ENCODE peak calls at places on chromosomes 5 and 9, in five cellular contexts. T is heart right ventricle, N is left ventricle myocardium inferior, I is spleen, G is A549. Z is an unnamed sample.

GRCh38 chr5:78841767-78842166 is 143.3 kb downstream of the ARSB start:
- DNase-seq in T (no peak), N (no peak), I (no peak), G (no peak), Z (no peak)

GRCh38 chr5:33588654-33589372 is 148.0 kb downstream of the TARS1 start:
- DNase-seq in T (no peak), N (no peak), I (no peak), G (peak), Z (no peak)

GRCh38 chr9:108049671-108050494 is 560.3 kb upstream of the KLF4 start:
- DNase-seq in T (no peak), N (no peak), I (no peak), G (no peak), Z (no peak)

GRCh38 chr5:20466507-20466906 is 478.5 kb upstream of the CDH18 start:
- DNase-seq in T (no peak), N (no peak), I (no peak), G (no peak), Z (no peak)

GRCh38 chr9:108676344-108676743 is 179.4 kb downstream of the ACTL7B start:
- DNase-seq in T (no peak), N (no peak), I (no peak), G (no peak), Z (no peak)

GRCh38 chr5:97182571-97183099 is 412 bp downstream of the RIOK2 start:
- DNase-seq in T (no peak), N (no peak), I (no peak), G (no peak), Z (no peak)

GRCh38 chr5:169164481-169164925 is 136.4 kb downstream of the SLIT3 start:
- DNase-seq in T (peak), N (no peak), I (no peak), G (peak), Z (no peak)

GRCh38 chr5:168317521-168318147 is 26.2 kb downstream of the WWC1 start:
- DNase-seq in T (no peak), N (no peak), I (no peak), G (peak), Z (no peak)

GRCh38 chr5:179497636-179498365 is 52.6 kb upstream of the RUFY1 start:
- DNase-seq in T (no peak), N (no peak), I (no peak), G (no peak), Z (no peak)

GRCh38 chr9:107024193-107024592 is 161.2 kb downstream of the ZNF462 start:
- DNase-seq in T (no peak), N (no peak), I (no peak), G (no peak), Z (no peak)

GRCh38 chr9:112898872-112899281 is 8.2 kb upstream of the SLC46A2 start:
- DNase-seq in T (no peak), N (no peak), I (no peak), G (no peak), Z (no peak)

GRCh38 chr9:78167356-78167755 is 68.5 kb upstream of the CEP78 start:
- DNase-seq in T (no peak), N (no peak), I (no peak), G (no peak), Z (no peak)

GRCh38 chr5:94228791-94229190 is 389.6 kb downstream of the KIAA0825 start:
- DNase-seq in T (no peak), N (no peak), I (no peak), G (no peak), Z (no peak)

GRCh38 chr5:32332971-32333370 is 20.2 kb upstream of the MTMR12 start:
- DNase-seq in T (no peak), N (no peak), I (no peak), G (no peak), Z (no peak)

GRCh38 chr5:138178516-138179276 is at the start of the genes BRD8 and KIF20A:
- DNase-seq in T (peak), N (peak), I (peak), G (peak), Z (peak)

GRCh38 chr5:132965120-132965519 is 1.7 kb upstream of the AFF4 start:
- DNase-seq in T (no peak), N (no peak), I (no peak), G (no peak), Z (no peak)

GRCh38 chr9:112887377-112887776 is 3.3 kb downstream of the SLC46A2 start:
- DNase-seq in T (peak), N (no peak), I (no peak), G (no peak), Z (no peak)

GRCh38 chr9:93094294-93095204 is 1.5 kb upstream of the CARD19 start:
- DNase-seq in T (peak), N (peak), I (peak), G (no peak), Z (peak)

GRCh38 chr5:58958701-58959100 is 375.8 kb downstream of the RAB3C start:
- DNase-seq in T (no peak), N (no peak), I (no peak), G (no peak), Z (no peak)

GRCh38 chr9:31730398-31730797 is 654.0 kb upstream of the ACO1 start:
- DNase-seq in T (no peak), N (no peak), I (peak), G (no peak), Z (no peak)

GRCh38 chr9:94993141-94993820 is 266.8 kb downstream of the AOPEP start:
- DNase-seq in T (no peak), N (no peak), I (no peak), G (no peak), Z (no peak)

GRCh38 chr9:29211681-29212589 is 1638.7 kb upstream of the C9orf72 start:
- DNase-seq in T (no peak), N (no peak), I (no peak), G (peak), Z (peak)

GRCh38 chr9:97307500-97308163 is at the start of gene CCDC180:
- DNase-seq in T (peak), N (no peak), I (peak), G (no peak), Z (no peak)

GRCh38 chr9:129656795-129657390 is 8.6 kb upstream of the PRRX2 start:
- DNase-seq in T (no peak), N (no peak), I (no peak), G (peak), Z (no peak)

GRCh38 chr9:101309139-101309538 is 75.7 kb downstream of the BAAT start:
- DNase-seq in T (no peak), N (no peak), I (no peak), G (no peak), Z (no peak)

GRCh38 chr5:179310439-179311090 is 34.7 kb downstream of the ADAMTS2 start:
- DNase-seq in T (peak), N (no peak), I (peak), G (no peak), Z (peak)

GRCh38 chr5:90940227-90940995 is 381.8 kb downstream of the ADGRV1 start:
- DNase-seq in T (no peak), N (no peak), I (no peak), G (no peak), Z (no peak)

GRCh38 chr5:76794871-76795270 is 24.0 kb upstream of the F2RL1 start:
- DNase-seq in T (no peak), N (no peak), I (no peak), G (no peak), Z (no peak)

GRCh38 chr5:145887976-145888574 is 15.3 kb upstream of the GRXCR2 start:
- DNase-seq in T (no peak), N (no peak), I (no peak), G (peak), Z (no peak)

GRCh38 chr9:126626117-126627022 is 12.6 kb downstream of the LMX1B start:
- DNase-seq in T (no peak), N (no peak), I (no peak), G (no peak), Z (no peak)

GRCh38 chr5:69492391-69493234 is at the start of gene OCLN:
- DNase-seq in T (peak), N (no peak), I (peak), G (peak), Z (no peak)

GRCh38 chr5:172484664-172485063 is 30.3 kb upstream of the SH3PXD2B start:
- DNase-seq in T (no peak), N (no peak), I (peak), G (no peak), Z (peak)

DNA sequence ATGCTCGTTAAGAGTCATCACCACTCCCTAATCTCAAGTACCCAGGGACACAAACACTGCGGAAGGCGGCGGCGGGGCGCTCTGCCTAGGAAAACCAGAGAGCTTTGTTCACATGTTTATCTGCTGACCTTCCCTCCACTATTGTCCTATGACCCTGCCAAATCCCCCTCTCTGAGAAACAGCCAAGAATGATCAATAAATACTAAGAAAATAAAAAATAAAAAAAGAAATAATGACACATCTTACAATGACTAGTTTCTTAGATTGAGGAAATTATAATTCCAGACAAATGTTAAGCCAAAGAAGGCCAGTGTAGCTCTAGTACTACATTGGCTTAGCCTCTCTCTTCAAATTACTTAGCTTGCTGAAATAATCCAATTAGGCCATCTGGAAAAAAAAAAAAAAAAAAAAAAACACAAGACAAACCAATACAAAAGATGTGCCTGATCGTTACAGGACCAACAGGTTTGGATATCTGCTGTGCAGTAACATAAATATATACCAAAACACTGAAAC is 58.0 kb downstream of the ANXA2R start:
- DNase-seq in T (peak), N (no peak), I (no peak), G (no peak), Z (no peak)
- H3K27ac ChIP-seq in T (no peak), N (no peak), I (peak), G (peak), Z (no peak)

GRCh38 chr5:173671121-173671949 is 54.9 kb upstream of the BOD1 start:
- DNase-seq in T (peak), N (peak), I (no peak), G (no peak), Z (peak)
- H3K27ac ChIP-seq in T (peak), N (peak), I (no peak), G (peak), Z (no peak)

GRCh38 chr5:170337055-170337454 is 39.5 kb upstream of the LCP2 start:
- DNase-seq in T (no peak), N (no peak), I (no peak), G (no peak), Z (no peak)

GRCh38 chr5:170330568-170331054 is 33.0 kb upstream of the LCP2 start:
- DNase-seq in T (no peak), N (no peak), I (no peak), G (no peak), Z (no peak)

GRCh38 chr5:170332058-170332457 is 34.5 kb upstream of the LCP2 start:
- DNase-seq in T (no peak), N (no peak), I (no peak), G (no peak), Z (no peak)

GRCh38 chr5:170336065-170336464 is 38.5 kb upstream of the LCP2 start:
- DNase-seq in T (no peak), N (no peak), I (no peak), G (no peak), Z (no peak)

DNA sequence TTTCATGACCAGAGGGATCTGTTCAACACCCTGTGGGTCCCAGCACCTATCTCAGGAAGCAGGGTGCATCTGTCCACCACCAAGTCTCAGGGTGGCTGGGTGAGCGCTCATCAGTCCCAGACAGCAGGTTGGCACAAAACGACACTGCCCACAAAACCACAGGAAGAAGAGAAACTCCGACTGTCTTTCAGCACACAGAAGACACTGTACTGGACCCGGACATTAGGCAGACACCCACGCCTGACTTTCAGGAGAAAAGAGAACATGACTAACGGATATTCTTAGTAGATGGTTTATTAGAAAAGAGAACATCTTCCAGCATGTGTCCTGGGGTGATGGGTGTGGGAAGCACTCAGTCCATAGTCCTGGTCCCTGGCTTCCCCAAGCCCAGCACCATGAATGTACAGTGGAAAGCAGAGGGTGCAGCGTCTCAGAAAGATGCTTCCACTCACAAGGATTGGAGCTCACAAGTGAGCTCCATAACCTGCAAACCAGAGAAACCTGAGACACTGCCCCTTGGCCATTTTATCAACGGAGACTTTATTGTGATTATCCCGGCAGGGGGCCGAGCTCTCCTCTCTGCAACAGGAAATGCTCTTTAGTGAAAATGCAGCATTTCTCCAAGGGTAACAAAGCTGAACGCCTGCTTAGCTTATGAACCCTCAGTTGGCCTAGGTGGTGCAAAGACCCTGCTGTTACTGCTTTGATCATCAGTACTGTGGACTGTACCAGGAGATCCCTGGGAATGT is 35.8 kb upstream of the LCP2 start:
- DNase-seq in T (no peak), N (no peak), I (peak), G (no peak), Z (no peak)
- H3K27ac ChIP-seq in T (no peak), N (no peak), I (peak), G (no peak), Z (no peak)

DNA sequence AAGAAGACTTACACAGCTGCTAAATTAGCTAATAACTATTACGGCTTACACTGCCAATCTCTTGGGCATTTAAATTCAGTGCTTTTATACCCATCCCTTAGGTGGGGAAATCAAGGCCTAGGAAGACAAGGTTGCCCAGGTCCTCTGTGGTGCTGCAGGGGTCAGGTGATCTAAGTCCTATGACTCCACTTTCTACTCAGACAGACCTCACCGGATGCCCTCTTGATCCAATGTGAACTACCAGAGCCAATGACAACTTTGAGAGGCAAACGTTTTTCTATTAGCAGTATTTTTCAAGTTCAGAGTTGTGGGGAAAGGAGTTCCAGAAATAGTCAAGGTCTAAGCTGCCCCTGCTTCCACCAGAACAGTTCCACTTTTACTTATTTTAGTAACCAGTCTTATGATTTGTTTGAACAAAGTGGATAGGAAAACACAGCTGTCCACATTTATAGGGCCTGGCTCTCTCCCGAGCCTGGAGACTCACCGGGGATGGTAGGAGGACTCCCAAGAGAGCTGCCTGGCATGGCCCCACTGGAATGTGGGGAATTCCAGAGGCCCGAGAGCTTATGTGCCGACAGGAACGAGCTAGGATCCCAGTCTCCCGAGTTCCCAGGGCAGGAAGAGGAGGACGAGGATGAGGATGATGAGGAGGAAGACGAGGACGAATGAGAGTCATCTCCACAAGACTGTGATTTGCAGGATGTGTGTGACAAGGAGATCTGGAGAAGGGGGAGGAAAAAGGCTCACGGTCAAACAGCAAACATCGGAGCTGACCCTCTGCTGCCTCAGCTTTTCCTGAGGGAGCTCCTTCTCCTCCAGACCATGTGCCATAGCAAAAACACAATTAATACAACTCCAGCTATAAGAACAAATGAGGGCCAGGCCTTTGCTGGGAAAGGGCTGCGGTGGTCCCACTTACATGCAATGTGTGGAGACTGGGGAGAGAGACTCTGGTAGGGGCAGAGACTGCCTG is 16.7 kb downstream of the FAM193B start:
- DNase-seq in T (peak), N (peak), I (peak), G (peak), Z (peak)
- H3K27ac ChIP-seq in T (peak), N (peak), I (peak), G (peak), Z (no peak)

GRCh38 chr9:104108315-104108714 is 14.2 kb downstream of the SMC2 start:
- DNase-seq in T (no peak), N (no peak), I (no peak), G (no peak), Z (no peak)

GRCh38 chr9:104107799-104108198 is 13.7 kb downstream of the SMC2 start:
- DNase-seq in T (no peak), N (no peak), I (no peak), G (no peak), Z (no peak)

DNA sequence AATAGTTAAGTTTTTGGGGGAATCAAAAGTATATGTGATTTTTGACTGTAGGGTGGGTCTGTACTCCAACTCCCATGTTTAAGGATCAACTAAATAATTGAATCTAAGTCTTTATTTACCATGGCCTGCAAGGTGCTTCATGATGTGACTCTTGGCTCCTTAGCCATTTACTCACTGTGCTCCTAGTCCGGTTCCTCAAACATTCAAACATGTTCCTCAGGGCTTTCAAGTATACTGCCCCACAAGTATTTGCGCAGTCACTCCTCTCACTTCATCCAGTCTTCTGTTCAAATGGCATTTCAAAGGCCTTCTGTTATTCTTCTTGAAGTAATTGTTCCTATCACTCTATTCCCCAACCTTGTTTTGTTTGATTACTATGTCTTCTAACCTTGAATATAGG is 16.4 kb downstream of the SMC2 start:
- DNase-seq in T (no peak), N (no peak), I (no peak), G (no peak), Z (no peak)
- H3K27ac ChIP-seq in T (no peak), N (no peak), I (no peak), G (no peak), Z (no peak)

DNA sequence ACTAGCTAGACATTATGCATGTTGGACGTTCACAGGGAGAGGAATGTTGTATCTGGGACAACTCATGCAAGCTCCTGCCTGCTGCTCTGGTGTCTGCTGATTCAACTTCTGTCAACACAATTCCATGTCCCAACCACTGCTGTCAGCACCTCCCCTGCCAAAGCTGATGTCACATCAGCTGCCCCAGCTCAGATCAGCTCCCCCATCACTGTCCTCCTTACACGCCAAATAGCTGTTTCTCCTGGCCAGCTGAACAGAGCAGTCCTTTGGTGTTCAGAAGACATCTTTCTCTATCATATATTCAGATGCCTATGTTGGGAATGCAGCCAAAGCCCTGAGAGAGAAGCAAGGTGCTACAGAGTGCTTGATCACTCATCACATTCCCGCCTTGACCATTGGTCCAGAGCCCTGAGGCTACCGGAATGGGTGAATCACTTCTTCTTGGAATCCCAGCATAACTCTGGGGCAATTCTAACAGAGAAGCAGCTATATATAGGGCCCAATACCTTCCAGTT is 223.4 kb downstream of the SEC61B start:
- DNase-seq in T (peak), N (peak), I (no peak), G (peak), Z (peak)
- H3K27ac ChIP-seq in T (peak), N (peak), I (no peak), G (no peak), Z (no peak)

GRCh38 chr5:2740051-2740848 is 11.2 kb downstream of the IRX2 start:
- DNase-seq in T (no peak), N (no peak), I (peak), G (no peak), Z (no peak)

GRCh38 chr5:2740849-2741555 is 10.5 kb downstream of the IRX2 start:
- DNase-seq in T (no peak), N (no peak), I (peak), G (no peak), Z (no peak)

GRCh38 chr5:2738700-2739359 is 12.6 kb downstream of the IRX2 start:
- DNase-seq in T (no peak), N (no peak), I (no peak), G (no peak), Z (no peak)

GRCh38 chr5:2738156-2738699 is 13.2 kb downstream of the IRX2 start:
- DNase-seq in T (no peak), N (no peak), I (no peak), G (no peak), Z (no peak)

GRCh38 chr5:2739360-2740050 is 12.0 kb downstream of the IRX2 start:
- DNase-seq in T (no peak), N (no peak), I (peak), G (no peak), Z (no peak)
- H3K27ac ChIP-seq in T (no peak), N (no peak), I (no peak), G (peak), Z (no peak)

DNA sequence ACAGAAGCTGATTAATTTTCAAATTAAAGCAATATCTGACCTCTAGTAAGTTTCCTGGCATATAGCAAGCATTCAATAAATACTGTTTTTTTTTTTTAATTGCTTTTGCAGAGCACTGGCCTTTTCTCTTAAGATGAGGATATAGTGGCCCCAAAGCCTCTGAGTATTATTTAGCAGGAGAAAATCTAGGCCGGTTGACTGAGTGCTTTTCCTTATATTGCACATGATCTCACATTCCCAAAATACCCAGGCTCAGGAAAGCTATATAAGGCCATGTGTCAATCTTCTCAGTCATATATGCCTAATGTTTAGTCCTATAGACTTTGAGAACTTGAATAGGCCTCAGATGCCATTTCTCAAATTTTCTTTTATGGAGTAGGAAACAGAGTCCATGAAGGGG is 183.4 kb downstream of the NTRK2 start:
- DNase-seq in T (no peak), N (no peak), I (no peak), G (no peak), Z (no peak)
- H3K27ac ChIP-seq in T (no peak), N (peak), I (no peak), G (peak), Z (no peak)